ENCODE peak calls at places on chromosomes 6 and 20, in four cellular contexts. B, X, L and U are unnamed samples.

GRCh38 chr20:45433316-45433715 is 17.4 kb downstream of the PIGT start:
- DNase-seq in B (no peak), X (no peak), L (no peak), U (no peak)

GRCh38 chr20:33773412-33774089 is 37.6 kb upstream of the CHMP4B start:
- DNase-seq in B (no peak), X (no peak), L (no peak), U (no peak)

GRCh38 chr20:35284992-35285805 is 627 bp upstream of the EIF6 start:
- DNase-seq in B (no peak), X (no peak), L (no peak), U (no peak)

GRCh38 chr20:10225439-10226080 is 6.9 kb downstream of the SNAP25 start:
- DNase-seq in B (no peak), X (no peak), L (no peak), U (no peak)

GRCh38 chr6:131061041-131061770 is 1.8 kb downstream of the EPB41L2 start:
- DNase-seq in B (no peak), X (no peak), L (no peak), U (no peak)

GRCh38 chr6:144661101-144661806 is 376.1 kb downstream of the UTRN start:
- DNase-seq in B (no peak), X (no peak), L (no peak), U (no peak)

GRCh38 chr6:34227656-34228421 is 8.8 kb upstream of the HMGA1 start:
- DNase-seq in B (no peak), X (no peak), L (no peak), U (no peak)

GRCh38 chr6:87968435-87969278 is 79.0 kb upstream of the SPACA1 start:
- DNase-seq in B (no peak), X (no peak), L (no peak), U (no peak)

GRCh38 chr20:47438464-47439381 is 63.0 kb upstream of the NCOA3 start:
- DNase-seq in B (no peak), X (no peak), L (no peak), U (no peak)

GRCh38 chr20:49906615-49907154 is 8.6 kb downstream of the SPATA2 start:
- DNase-seq in B (no peak), X (no peak), L (no peak), U (no peak)

GRCh38 chr20:33689973-33690372 is 3.8 kb upstream of the E2F1 start:
- DNase-seq in B (no peak), X (no peak), L (no peak), U (peak)

GRCh38 chr6:104995989-104996617 is 39.2 kb downstream of the LIN28B start:
- DNase-seq in B (no peak), X (no peak), L (peak), U (no peak)

GRCh38 chr20:19211661-19212523 is 550 bp upstream of the SLC24A3 start:
- DNase-seq in B (no peak), X (no peak), L (no peak), U (no peak)

GRCh38 chr6:39962831-39963230 is 28.6 kb upstream of the MOCS1 start:
- DNase-seq in B (no peak), X (no peak), L (peak), U (no peak)

GRCh38 chr6:110265273-110265672 is 85.0 kb downstream of the CDC40 start:
- DNase-seq in B (no peak), X (no peak), L (no peak), U (no peak)

GRCh38 chr20:10719740-10720380 is 46.1 kb upstream of the JAG1 start:
- DNase-seq in B (no peak), X (no peak), L (no peak), U (no peak)

GRCh38 chr6:81938014-81938761 is 185.7 kb upstream of the TENT5A start:
- DNase-seq in B (peak), X (no peak), L (peak), U (no peak)

GRCh38 chr6:166381733-166382499 is 824 bp downstream of the MPC1 start:
- DNase-seq in B (peak), X (peak), L (peak), U (peak)

GRCh38 chr20:62049342-62050165 is 16.1 kb downstream of the TAF4 start:
- DNase-seq in B (no peak), X (no peak), L (no peak), U (no peak)

DNA sequence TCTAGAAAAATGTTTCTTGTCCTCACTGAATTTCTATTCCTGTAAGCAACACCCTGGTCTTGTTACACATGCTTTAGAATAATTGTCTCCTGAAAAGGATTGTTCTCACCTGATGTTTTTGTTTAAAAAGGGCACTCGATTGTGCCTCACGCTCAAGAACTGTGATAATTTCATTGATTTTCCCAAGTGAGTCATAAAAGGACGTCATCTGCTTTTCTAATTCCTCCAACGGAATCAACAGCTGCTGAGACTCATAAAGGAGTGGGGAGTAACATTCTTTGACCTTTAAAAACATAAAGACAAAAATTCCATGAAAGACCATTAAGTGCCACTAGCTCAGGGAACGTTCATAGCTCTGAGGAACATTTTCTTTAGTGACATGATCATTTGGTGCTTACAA is 178.5 kb downstream of the SYNE1 start:
- DNase-seq in B (no peak), X (no peak), L (no peak), U (no peak)
- TF ChIP-seq CTCF in B (no peak), X (no peak), L (no peak), U (no peak)

DNA sequence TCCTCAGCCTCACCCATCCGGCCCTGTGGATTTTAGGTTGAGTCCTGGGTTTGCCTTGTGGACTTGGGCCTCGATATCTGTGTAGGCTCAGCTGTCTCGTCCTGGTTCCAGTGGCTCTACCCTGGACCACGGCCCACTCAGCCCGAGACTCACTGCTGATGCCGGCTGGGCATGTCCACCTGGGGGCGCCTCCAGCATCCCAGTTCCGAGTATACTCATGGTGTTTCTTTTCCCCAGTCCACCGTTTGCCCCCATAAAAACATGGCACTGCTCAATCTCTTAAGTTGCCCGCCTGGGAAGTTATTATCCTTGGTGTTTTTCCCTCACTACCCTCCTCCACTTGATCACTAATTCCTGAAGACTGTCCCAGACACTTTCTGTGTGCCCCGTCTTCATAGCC is 99.1 kb downstream of the ARID1B start:
- DNase-seq in B (no peak), X (no peak), L (no peak), U (no peak)
- TF ChIP-seq CTCF in B (no peak), X (peak), L (peak), U (no peak)

GRCh38 chr6:100257661-100258395 is 206.9 kb downstream of the SIM1 start:
- DNase-seq in B (no peak), X (no peak), L (peak), U (no peak)
- TF ChIP-seq CTCF in B (no peak), X (no peak), L (no peak), U (no peak)

DNA sequence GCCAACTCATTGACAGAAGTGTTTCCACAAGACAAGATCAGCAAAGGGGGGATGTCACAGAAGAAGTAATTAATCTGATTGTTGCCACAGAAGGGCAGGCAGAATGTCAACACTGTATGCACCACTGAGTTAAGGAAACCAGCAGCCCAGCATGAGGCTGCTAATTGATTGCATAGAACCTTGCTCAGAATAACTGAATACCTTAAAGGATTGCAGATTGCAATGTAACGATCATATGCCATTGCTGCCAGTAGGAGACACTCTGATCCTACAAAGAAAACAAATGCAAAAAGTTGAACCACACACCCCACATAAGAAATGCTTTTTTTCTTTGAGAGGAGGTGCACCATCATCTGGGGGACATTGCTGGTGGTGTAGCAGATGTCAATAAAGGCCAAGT is 13.1 kb downstream of the OR5V1 start:
- DNase-seq in B (no peak), X (no peak), L (no peak), U (no peak)
- TF ChIP-seq CTCF in B (no peak), X (no peak), L (no peak), U (no peak)

DNA sequence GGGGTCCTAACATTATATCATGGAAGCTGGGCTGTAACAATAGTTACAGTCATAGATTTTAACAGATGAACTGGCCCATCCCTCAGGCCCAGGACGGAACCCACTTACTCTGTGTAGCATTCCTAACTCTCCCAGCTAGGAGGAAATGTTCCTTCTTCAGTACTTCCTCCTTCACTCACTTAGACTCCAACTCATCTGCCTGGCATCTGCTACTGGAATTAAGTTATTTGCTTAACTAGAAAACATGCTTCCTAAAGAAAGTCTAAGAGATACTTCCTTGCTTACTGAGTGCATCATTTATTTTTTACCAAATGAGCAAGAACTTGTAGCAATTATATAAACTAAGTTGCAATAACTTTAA is 20.5 kb downstream of the GCLC start:
- DNase-seq in B (no peak), X (no peak), L (peak), U (no peak)
- TF ChIP-seq CTCF in B (no peak), X (no peak), L (no peak), U (no peak)

GRCh38 chr6:109184638-109185037 is 89.3 kb downstream of the CEP57L1 start:
- DNase-seq in B (no peak), X (no peak), L (no peak), U (no peak)

GRCh38 chr6:109192865-109193264 is 97.6 kb downstream of the CEP57L1 start:
- DNase-seq in B (no peak), X (no peak), L (no peak), U (no peak)

GRCh38 chr6:109187399-109188114 is 92.2 kb downstream of the CEP57L1 start:
- DNase-seq in B (peak), X (peak), L (peak), U (peak)

GRCh38 chr6:109186012-109186411 is 90.7 kb downstream of the CEP57L1 start:
- DNase-seq in B (no peak), X (no peak), L (no peak), U (no peak)

DNA sequence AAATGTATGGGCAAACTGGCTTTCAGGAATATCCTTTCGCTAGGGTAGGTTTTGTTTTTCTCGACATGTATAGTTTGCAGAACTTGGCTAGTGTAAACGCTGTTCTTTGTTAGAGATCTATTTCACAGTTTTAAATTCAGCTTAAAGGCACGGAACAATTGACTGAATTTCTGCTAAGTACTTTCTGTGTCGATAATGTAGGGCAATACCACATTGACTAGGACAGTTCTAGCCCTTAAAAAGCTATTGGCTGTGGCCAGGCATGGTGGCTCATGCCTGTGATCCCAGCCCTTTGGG is 92.8 kb downstream of the CEP57L1 start:
- DNase-seq in B (no peak), X (no peak), L (no peak), U (no peak)
- TF ChIP-seq CTCF in B (no peak), X (no peak), L (no peak), U (peak)